ENCODE peak calls at places on chromosome 21, in four cellular contexts. K, P, C and X are unnamed samples.

GRCh38 chr21:35411434-35411833 is 362.3 kb upstream of the RUNX1 start:
- DNase-seq in K (no peak), P (no peak), C (no peak), X (no peak)

GRCh38 chr21:42746593-42747266 is 93.3 kb downstream of the PDE9A start:
- DNase-seq in K (no peak), P (peak; percentile 18), C (no peak), X (no peak)

GRCh38 chr21:42614811-42615342 is 38.5 kb upstream of the PDE9A start:
- DNase-seq in K (no peak), P (peak; percentile 69), C (no peak), X (no peak)

GRCh38 chr21:42598159-42598735 is 55.2 kb upstream of the PDE9A start:
- DNase-seq in K (no peak), P (no peak), C (no peak), X (no peak)

GRCh38 chr21:43613755-43614638 is 45.3 kb downstream of the HSF2BP start:
- DNase-seq in K (no peak), P (no peak), C (peak; percentile 43), X (no peak)

GRCh38 chr21:34693192-34693810 is 24.5 kb downstream of the CLIC6 start:
- DNase-seq in K (peak; percentile 47), P (peak; percentile 68), C (peak; percentile 61), X (peak; percentile 73)

GRCh38 chr21:34499116-34499515 is 12.9 kb downstream of the KCNE1 start:
- DNase-seq in K (no peak), P (no peak), C (no peak), X (no peak)

GRCh38 chr21:44038063-44038462 is 26.0 kb downstream of the TRAPPC10 start:
- DNase-seq in K (no peak), P (no peak), C (no peak), X (no peak)

GRCh38 chr21:28742527-28742926 is 250.2 kb downstream of the LTN1 start:
- DNase-seq in K (no peak), P (no peak), C (peak; percentile 55), X (peak; percentile 77)

GRCh38 chr21:39715804-39716397 is 29.1 kb upstream of the IGSF5 start:
- DNase-seq in K (peak; percentile 61), P (peak; percentile 58), C (no peak), X (peak; percentile 44)

GRCh38 chr21:21813295-21813694 is 815.1 kb downstream of the NCAM2 start:
- DNase-seq in K (no peak), P (no peak), C (no peak), X (no peak)

GRCh38 chr21:16794944-16795343 is 717.9 kb upstream of the CXADR start:
- DNase-seq in K (no peak), P (no peak), C (peak; percentile 88), X (peak; percentile 76)

GRCh38 chr21:39489380-39489924 is 37.7 kb downstream of the SH3BGR start:
- DNase-seq in K (no peak), P (no peak), C (no peak), X (no peak)

GRCh38 chr21:41638201-41638790 is 128.6 kb downstream of the RIPK4 start:
- DNase-seq in K (no peak), P (no peak), C (no peak), X (no peak)

GRCh38 chr21:31886896-31887595 is 14.2 kb downstream of the HUNK start:
- DNase-seq in K (peak; percentile 21), P (no peak), C (peak; percentile 18), X (no peak)

GRCh38 chr21:45748593-45748992 is 105.1 kb downstream of the PCBP3 start:
- DNase-seq in K (no peak), P (no peak), C (no peak), X (no peak)

GRCh38 chr21:18499761-18500376 is 96.3 kb upstream of the TMPRSS15 start:
- DNase-seq in K (peak; percentile 69), P (peak; percentile 32), C (peak; percentile 4), X (peak; percentile 47)

GRCh38 chr21:14438204-14438603 is 55.3 kb upstream of the HSPA13 start:
- DNase-seq in K (no peak), P (no peak), C (no peak), X (no peak)

GRCh38 chr21:41815652-41816582 is 49.1 kb upstream of the RIPK4 start:
- DNase-seq in K (no peak), P (no peak), C (no peak), X (no peak)

GRCh38 chr21:34952701-34953100 is 96.4 kb downstream of the RUNX1 start:
- DNase-seq in K (no peak), P (no peak), C (no peak), X (no peak)

GRCh38 chr21:36696640-36697472 is 2.1 kb upstream of the SIM2 start:
- DNase-seq in K (no peak), P (no peak), C (no peak), X (no peak)

GRCh38 chr21:31480228-31480627 is 136.2 kb upstream of the TIAM1 start:
- DNase-seq in K (no peak), P (no peak), C (no peak), X (no peak)

GRCh38 chr21:24938592-24938991 is 668.7 kb downstream of the MRPL39 start:
- DNase-seq in K (no peak), P (no peak), C (no peak), X (no peak)

GRCh38 chr21:46078322-46078981 is 19.5 kb upstream of the COL6A2 start:
- DNase-seq in K (peak; percentile 10), P (no peak), C (peak; percentile 57), X (no peak)

GRCh38 chr21:17195965-17196364 is 316.9 kb upstream of the CXADR start:
- DNase-seq in K (no peak), P (no peak), C (no peak), X (no peak)

GRCh38 chr21:33101300-33102005 is 31.5 kb downstream of the OLIG1 start:
- DNase-seq in K (no peak), P (no peak), C (no peak), X (no peak)

GRCh38 chr21:41419921-41420862 is 5.8 kb upstream of the MX1 start:
- DNase-seq in K (peak; percentile 85), P (peak; percentile 92), C (peak; percentile 79), X (peak; percentile 89)

GRCh38 chr21:43193651-43194302 is 25.0 kb downstream of the CRYAA start:
- DNase-seq in K (peak; percentile 17), P (no peak), C (no peak), X (peak; percentile 82)

GRCh38 chr21:25936776-25937175 is 202.0 kb downstream of the GABPA start:
- DNase-seq in K (no peak), P (no peak), C (no peak), X (peak; percentile 79)

GRCh38 chr21:39518055-39518844 is 66.5 kb downstream of the SH3BGR start:
- DNase-seq in K (peak; percentile 23), P (peak; percentile 73), C (peak; percentile 12), X (peak; percentile 61)

GRCh38 chr21:35229290-35229689 is 180.2 kb upstream of the RUNX1 start:
- DNase-seq in K (no peak), P (peak; percentile 32), C (no peak), X (no peak)

GRCh38 chr21:17915976-17916375 is 96.8 kb upstream of the C21orf91 start:
- DNase-seq in K (no peak), P (no peak), C (no peak), X (no peak)

GRCh38 chr21:24272527-24272938 is 1334.7 kb downstream of the MRPL39 start:
- DNase-seq in K (no peak), P (no peak), C (no peak), X (no peak)

GRCh38 chr21:33642896-33643657 is 776 bp downstream of the ITSN1 start:
- DNase-seq in K (no peak), P (peak; percentile 39), C (peak; percentile 15), X (no peak)

GRCh38 chr21:36504067-36505058 is 24.4 kb upstream of the CLDN14 start:
- DNase-seq in K (peak; percentile 76), P (peak; percentile 23), C (peak; percentile 34), X (peak; percentile 73)

GRCh38 chr21:45227735-45228134 is 60.0 kb downstream of the POFUT2 start:
- DNase-seq in K (no peak), P (no peak), C (no peak), X (no peak)

GRCh38 chr21:45388011-45388521 is 16.9 kb upstream of the COL18A1 start:
- DNase-seq in K (no peak), P (no peak), C (no peak), X (no peak)

GRCh38 chr21:45052960-45053359 is 21.4 kb upstream of the ADARB1 start:
- DNase-seq in K (no peak), P (no peak), C (no peak), X (no peak)

GRCh38 chr21:28793043-28793442 is 199.6 kb downstream of the LTN1 start:
- DNase-seq in K (no peak), P (no peak), C (peak; percentile 72), X (no peak)